ENCODE peak calls at places on chromosomes 5 and 9, in four cellular contexts. A is body of pancreas, V is mesothelial cell of epicardium, Y is choroid plexus epithelial cell. W is an unnamed sample.

GRCh38 chr5:177419045-177419444 is 7.4 kb upstream of the GRK6 start:
- DNase-seq in A (no peak), V (no peak), Y (peak), W (no peak)

GRCh38 chr9:37197158-37198033 is 77.0 kb downstream of the ZCCHC7 start:
- DNase-seq in A (no peak), V (no peak), Y (peak), W (no peak)

GRCh38 chr5:92222449-92222848 is 839.3 kb upstream of the ARRDC3 start:
- DNase-seq in A (no peak), V (no peak), Y (peak), W (no peak)

GRCh38 chr5:56638768-56639238 is 176.5 kb upstream of the MAP3K1 start:
- DNase-seq in A (peak), V (no peak), Y (no peak), W (no peak)

GRCh38 chr5:179839328-179840256 is 18.9 kb downstream of the SQSTM1 start:
- DNase-seq in A (peak), V (no peak), Y (peak), W (no peak)

GRCh38 chr5:158700231-158700996 is 399.3 kb downstream of the EBF1 start:
- DNase-seq in A (no peak), V (no peak), Y (peak), W (no peak)

GRCh38 chr5:7586499-7586898 is 190.6 kb downstream of the ADCY2 start:
- DNase-seq in A (no peak), V (no peak), Y (no peak), W (no peak)

GRCh38 chr5:134131578-134132350 is 17.3 kb downstream of the TCF7 start:
- DNase-seq in A (no peak), V (no peak), Y (no peak), W (no peak)

GRCh38 chr5:58241383-58241782 is 218.5 kb downstream of the PLK2 start:
- DNase-seq in A (no peak), V (no peak), Y (no peak), W (no peak)

GRCh38 chr5:112276996-112277395 is 142.1 kb downstream of the EPB41L4A start:
- DNase-seq in A (no peak), V (no peak), Y (no peak), W (no peak)

GRCh38 chr5:137142371-137143243 is 356.5 kb downstream of the SPOCK1 start:
- DNase-seq in A (peak), V (no peak), Y (peak), W (no peak)

GRCh38 chr5:83378624-83379259 is 92.8 kb upstream of the VCAN start:
- DNase-seq in A (no peak), V (no peak), Y (no peak), W (no peak)

GRCh38 chr5:141618030-141618803 is 583 bp downstream of the DIAPH1 start:
- DNase-seq in A (peak), V (peak), Y (no peak), W (no peak)

GRCh38 chr5:164153469-164154172 is 648.2 kb downstream of the MAT2B start:
- DNase-seq in A (no peak), V (no peak), Y (no peak), W (no peak)

GRCh38 chr5:133289686-133290367 is 238.0 kb downstream of the HSPA4 start:
- DNase-seq in A (peak), V (no peak), Y (no peak), W (no peak)

GRCh38 chr9:111037744-111038335 is 430 bp downstream of the LPAR1 start:
- DNase-seq in A (peak), V (peak), Y (peak), W (peak)

GRCh38 chr9:85743290-85744128 is 1.8 kb upstream of the AGTPBP1 start:
- DNase-seq in A (peak), V (no peak), Y (peak), W (no peak)

GRCh38 chr9:95048225-95049087 is 269.1 kb downstream of the FANCC start:
- DNase-seq in A (peak), V (peak), Y (peak), W (no peak)

GRCh38 chr5:76964018-76964417 is 11.2 kb downstream of the CRHBP start:
- DNase-seq in A (no peak), V (no peak), Y (no peak), W (no peak)

GRCh38 chr5:91885291-91886265 is 502.5 kb upstream of the ARRDC3 start:
- DNase-seq in A (no peak), V (no peak), Y (no peak), W (no peak)

GRCh38 chr9:135295556-135296300 is 183.9 kb upstream of the PPP1R26 start:
- DNase-seq in A (no peak), V (no peak), Y (no peak), W (peak)

GRCh38 chr5:134585966-134586365 is 46.7 kb downstream of the SAR1B start:
- DNase-seq in A (no peak), V (no peak), Y (no peak), W (no peak)

GRCh38 chr9:94950733-94951590 is 224.5 kb downstream of the AOPEP start:
- DNase-seq in A (peak), V (no peak), Y (peak), W (no peak)

GRCh38 chr9:136645903-136646754 is 16.6 kb upstream of the EGFL7 start:
- DNase-seq in A (no peak), V (peak), Y (peak), W (no peak)

GRCh38 chr9:4762889-4763521 is 22.0 kb upstream of the AK3 start:
- DNase-seq in A (no peak), V (no peak), Y (peak), W (no peak)

GRCh38 chr5:148443998-148444397 is 60.2 kb downstream of the FBXO38 start:
- DNase-seq in A (peak), V (peak), Y (peak), W (no peak)

GRCh38 chr5:33737284-33737683 is 154.5 kb downstream of the ADAMTS12 start:
- DNase-seq in A (no peak), V (no peak), Y (no peak), W (no peak)

GRCh38 chr5:129639331-129639730 is 108.6 kb upstream of the MINAR2 start:
- DNase-seq in A (no peak), V (no peak), Y (no peak), W (no peak)

GRCh38 chr9:89352874-89353649 is 34.8 kb downstream of the SECISBP2 start:
- DNase-seq in A (no peak), V (no peak), Y (no peak), W (no peak)

GRCh38 chr9:89351584-89351983 is 33.3 kb downstream of the SECISBP2 start:
- DNase-seq in A (no peak), V (no peak), Y (no peak), W (no peak)

GRCh38 chr9:89354471-89354870 is 36.2 kb downstream of the SECISBP2 start:
- DNase-seq in A (no peak), V (no peak), Y (no peak), W (peak)

GRCh38 chr9:89352451-89352850 is 34.2 kb downstream of the SECISBP2 start:
- DNase-seq in A (no peak), V (no peak), Y (no peak), W (no peak)

DNA sequence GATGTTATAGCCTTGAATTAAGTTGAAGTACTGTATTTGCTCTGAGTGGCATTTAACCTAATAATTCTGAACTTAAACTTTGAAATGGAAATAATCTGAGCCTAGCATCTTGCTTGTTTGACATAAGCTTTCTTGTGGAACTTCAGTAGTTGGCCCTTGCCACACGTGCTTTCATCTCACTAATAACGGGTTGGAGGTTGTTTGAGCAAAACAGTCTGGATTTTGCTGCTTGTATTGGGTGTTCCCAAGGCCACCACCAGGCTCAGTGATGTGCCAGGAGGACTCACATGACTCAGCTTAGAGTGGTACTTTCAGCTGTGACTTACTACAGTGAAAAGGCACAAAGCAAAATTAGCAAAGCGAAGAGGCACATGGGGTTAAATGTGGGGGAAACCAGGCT is 35.7 kb downstream of the SECISBP2 start:
- DNase-seq in A (no peak), V (no peak), Y (peak), W (no peak)
- TF ChIP-seq CTCF in A (no peak), V (no peak), Y (no peak), W (no peak)

GRCh38 chr5:39578887-39579497 is 154.2 kb upstream of the DAB2 start:
- DNase-seq in A (no peak), V (no peak), Y (peak), W (no peak)
- TF ChIP-seq CTCF in A (peak), V (peak), Y (peak), W (peak)

GRCh38 chr9:98964201-98964600 is 20.5 kb downstream of the COL15A1 start:
- DNase-seq in A (no peak), V (no peak), Y (peak), W (no peak)

GRCh38 chr9:98967257-98967656 is 23.6 kb downstream of the COL15A1 start:
- DNase-seq in A (no peak), V (no peak), Y (no peak), W (no peak)

GRCh38 chr9:98962861-98963260 is 19.2 kb downstream of the COL15A1 start:
- DNase-seq in A (no peak), V (no peak), Y (peak), W (no peak)

GRCh38 chr9:98962181-98962560 is 18.5 kb downstream of the COL15A1 start:
- DNase-seq in A (no peak), V (no peak), Y (no peak), W (no peak)

GRCh38 chr9:98964911-98965336 is 21.2 kb downstream of the COL15A1 start:
- DNase-seq in A (no peak), V (no peak), Y (no peak), W (no peak)
- TF ChIP-seq CTCF in A (no peak), V (no peak), Y (no peak), W (no peak)

GRCh38 chr5:23208959-23209431 is 298.4 kb upstream of the PRDM9 start:
- DNase-seq in A (no peak), V (no peak), Y (peak), W (no peak)
- TF ChIP-seq CTCF in A (peak), V (peak), Y (peak), W (peak)

GRCh38 chr9:91660295-91660589 is 236.6 kb upstream of the NFIL3 start:
- DNase-seq in A (no peak), V (no peak), Y (no peak), W (no peak)

GRCh38 chr9:91655664-91656063 is 232.0 kb upstream of the NFIL3 start:
- DNase-seq in A (no peak), V (no peak), Y (no peak), W (no peak)

GRCh38 chr9:91657501-91657900 is 233.9 kb upstream of the NFIL3 start:
- DNase-seq in A (no peak), V (no peak), Y (no peak), W (no peak)

GRCh38 chr9:91658513-91659105 is 235.0 kb upstream of the NFIL3 start:
- DNase-seq in A (no peak), V (no peak), Y (no peak), W (no peak)

GRCh38 chr9:91659529-91660294 is 236.1 kb upstream of the NFIL3 start:
- DNase-seq in A (peak), V (no peak), Y (peak), W (no peak)
- TF ChIP-seq CTCF in A (no peak), V (peak), Y (peak), W (peak)

GRCh38 chr5:99586878-99587277 is 658.1 kb upstream of the CHD1 start:
- DNase-seq in A (no peak), V (no peak), Y (peak), W (no peak)

GRCh38 chr5:99590806-99591205 is 662.0 kb upstream of the CHD1 start:
- DNase-seq in A (no peak), V (no peak), Y (no peak), W (no peak)

GRCh38 chr5:99589424-99589823 is 660.6 kb upstream of the CHD1 start:
- DNase-seq in A (no peak), V (no peak), Y (no peak), W (no peak)

DNA sequence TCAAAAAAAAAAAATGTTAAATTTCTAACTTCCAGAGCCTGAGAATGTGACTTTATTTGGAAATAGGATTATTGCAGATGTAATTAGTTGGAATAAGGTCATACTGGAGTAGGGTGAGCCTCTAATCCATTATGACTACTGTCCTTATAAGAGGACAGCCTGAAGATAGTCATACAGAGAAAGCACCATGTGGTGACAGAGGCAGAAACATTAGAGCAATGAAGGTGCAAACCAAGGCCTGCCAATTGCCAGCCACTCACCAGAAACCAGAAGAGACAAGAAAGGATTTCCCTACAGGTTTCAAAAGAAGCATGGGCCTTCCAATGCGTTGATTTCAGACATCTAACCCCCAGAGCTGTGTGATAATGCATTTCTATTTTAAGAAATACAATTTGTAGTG is 659.2 kb upstream of the CHD1 start:
- DNase-seq in A (no peak), V (no peak), Y (no peak), W (no peak)
- TF ChIP-seq CTCF in A (no peak), V (no peak), Y (no peak), W (no peak)